ENCODE peak calls at places on chromosomes 3 and 15, in seven cellular contexts. R is NCI-H1092 treated with DMSO at 0.1 percent for 48 hours, H is A549, P is NCI-H2081, X is mesenteric fat pad, E is WTC11, K is GDM1. C is an unnamed sample.

GRCh38 chr3:126180477-126181397 is at the start of gene ALDH1L1:
- DNase-seq in E (peak; percentile 77), R (no peak), H (no peak), X (peak; percentile 90), P (peak; percentile 59), K (no peak), C (peak; percentile 81)

GRCh38 chr15:63978511-63979226 is 67.6 kb downstream of the DAPK2 start:
- DNase-seq in X (peak; percentile 41), E (no peak), H (no peak), K (no peak), R (no peak), P (no peak), C (peak; percentile 58)

GRCh38 chr3:52860424-52860768 is 25.6 kb upstream of the MUSTN1 start:
- DNase-seq in K (no peak), P (no peak), H (no peak), R (peak; percentile 76), X (no peak), E (no peak), C (no peak)

GRCh38 chr3:184325715-184326114 is 11.3 kb downstream of the EIF4G1 start:
- DNase-seq in R (no peak), X (no peak), H (no peak), K (no peak), P (no peak), E (no peak), C (no peak)

GRCh38 chr15:90665288-90666134 is 51.6 kb upstream of the BLM start:
- DNase-seq in X (no peak), K (no peak), E (peak; percentile 57), R (no peak), H (peak; percentile 95), P (peak; percentile 61), C (peak; percentile 56)

GRCh38 chr15:68315495-68316007 is 38.0 kb downstream of the FEM1B start:
- DNase-seq in H (no peak), R (peak; percentile 32), K (no peak), X (peak; percentile 88), E (peak; percentile 62), P (peak; percentile 63), C (peak; percentile 63)

GRCh38 chr15:79093352-79093935 is 2.9 kb upstream of the RASGRF1 start:
- DNase-seq in R (no peak), X (peak; percentile 60), K (no peak), P (no peak), H (no peak), E (no peak), C (no peak)

GRCh38 chr15:74422723-74423442 is 10.9 kb downstream of the SEMA7A start:
- DNase-seq in H (no peak), K (no peak), E (peak; percentile 37), R (no peak), P (no peak), X (no peak), C (no peak)

GRCh38 chr3:144590854-144591253 is 619.2 kb downstream of the DIPK2A start:
- DNase-seq in H (peak; percentile 1), K (no peak), X (no peak), P (no peak), E (no peak), R (no peak), C (peak; percentile 17)

GRCh38 chr15:39756806-39757522 is 25.7 kb downstream of the FSIP1 start:
- DNase-seq in H (no peak), K (no peak), P (peak; percentile 35), X (no peak), E (no peak), R (peak; percentile 47), C (peak; percentile 69)

GRCh38 chr15:67105065-67105951 is 39.9 kb downstream of the SMAD3 start:
- DNase-seq in X (no peak), K (no peak), P (no peak), R (no peak), H (peak; percentile 97), E (no peak), C (no peak)

GRCh38 chr3:22977650-22978289 is 225.4 kb upstream of the UBE2E2 start:
- DNase-seq in H (no peak), K (no peak), P (no peak), R (no peak), X (no peak), E (no peak), C (no peak)

GRCh38 chr3:195701042-195701910 is 19.5 kb upstream of the MUC20 start:
- DNase-seq in H (no peak), R (no peak), P (no peak), K (no peak), X (no peak), E (no peak), C (no peak)

GRCh38 chr3:82939491-82940097 is 1178.1 kb upstream of the GBE1 start:
- DNase-seq in K (no peak), E (no peak), R (no peak), X (no peak), P (no peak), H (no peak), C (no peak)

GRCh38 chr3:121962443-121962842 is 59.6 kb downstream of the ILDR1 start:
- DNase-seq in H (no peak), X (no peak), E (no peak), K (no peak), R (no peak), P (no peak), C (no peak)

GRCh38 chr15:99275525-99276128 is 24.3 kb downstream of the LRRC28 start:
- DNase-seq in X (no peak), K (no peak), P (no peak), R (no peak), E (peak; percentile 22), H (no peak), C (peak; percentile 64)

GRCh38 chr15:65409284-65409631 is 13.5 kb downstream of the IGDCC4 start:
- DNase-seq in R (no peak), X (no peak), H (no peak), E (no peak), P (no peak), K (peak; percentile 12), C (no peak)

GRCh38 chr3:23810342-23811116 is 4.8 kb downstream of the UBE2E1 start:
- DNase-seq in E (peak; percentile 66), P (peak; percentile 57), R (peak; percentile 22), K (peak; percentile 20), X (peak; percentile 91), H (peak; percentile 71), C (peak; percentile 65)

C was measured in G401.